ENCODE peak calls at places on chromosome 17, in four cellular contexts. W is stomach; Y is lung; B is CD8-positive, alpha-beta memory T cell. H is an unnamed sample. For H3K4me1 and H3K27me3, the result is how much of the 10 kb centered on the place peaks cover.

GRCh38 chr17:28540231-28540630 is 12.2 kb downstream of the UNC119 start:
- DNase-seq in W (no peak), Y (no peak), B (no peak), H (no peak)

GRCh38 chr17:35011671-35012216 is 31.4 kb downstream of the LIG3 start:
- DNase-seq in W (no peak), Y (no peak), B (no peak), H (peak)

GRCh38 chr17:75759457-75759856 is 5.5 kb downstream of the GALK1 start:
- DNase-seq in W (peak), Y (no peak), B (no peak), H (no peak)

GRCh38 chr17:21756856-21757619 is 64.7 kb downstream of the KCNJ18 start:
- DNase-seq in W (no peak), Y (no peak), B (no peak), H (no peak)

GRCh38 chr17:75976175-75976848 is 2.7 kb downstream of the ACOX1 start:
- DNase-seq in W (no peak), Y (no peak), B (no peak), H (no peak)

GRCh38 chr17:44997733-44998520 is 29.8 kb upstream of the C1QL1 start:
- DNase-seq in W (no peak), Y (no peak), B (no peak), H (no peak)

GRCh38 chr17:39208136-39208535 is 8.1 kb downstream of the RPL19 start:
- DNase-seq in W (no peak), Y (peak), B (peak), H (no peak)

GRCh38 chr17:81329279-81329926 is 34.3 kb upstream of the SLC38A10 start:
- DNase-seq in W (peak), Y (peak), B (no peak), H (peak)

DNA sequence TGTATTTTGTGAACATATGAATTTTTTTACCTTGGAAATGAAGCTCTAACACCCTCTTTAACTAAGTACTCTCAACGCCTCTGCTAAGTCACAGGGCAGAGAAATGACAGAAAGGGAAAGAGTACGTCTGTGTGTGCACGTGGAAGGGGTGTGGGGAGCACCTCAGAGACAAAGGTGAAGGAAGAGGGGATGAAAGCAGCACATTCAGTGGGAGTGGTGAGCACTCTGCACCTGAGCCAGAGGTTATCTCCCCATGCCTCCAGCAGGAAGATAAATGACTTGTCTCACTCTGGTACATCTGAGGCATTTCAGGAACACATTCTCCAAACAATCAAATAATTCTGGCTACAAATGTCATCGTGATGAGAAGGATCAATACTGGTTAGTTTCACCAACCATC is 15.0 kb downstream of the GNA13 start:
- DNase-seq in W (no peak), Y (no peak), B (peak), H (no peak)
- H3K4me1 ChIP-seq in W (half or more), Y (under half), B (half or more), H (under half)

DNA sequence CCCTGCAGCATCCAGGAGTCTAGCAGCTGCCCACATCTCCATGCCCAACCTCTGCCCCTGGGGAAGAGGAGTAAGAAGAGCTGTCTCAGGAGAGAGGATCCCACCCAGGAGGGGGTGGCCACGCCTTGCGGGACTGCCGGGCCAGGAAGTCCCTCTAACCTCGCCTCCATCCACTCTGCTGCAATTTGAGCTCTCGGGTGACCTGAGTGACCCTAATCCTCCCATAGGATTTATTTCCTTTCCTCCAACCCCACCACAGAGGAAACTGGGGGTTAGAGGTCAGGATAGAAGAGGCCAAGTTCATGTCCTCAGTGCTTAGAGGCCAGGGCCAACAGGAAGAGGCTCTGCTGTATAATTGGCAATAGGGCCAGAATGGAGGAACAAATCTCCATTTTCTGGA is 22.6 kb upstream of the NGFR start:
- DNase-seq in W (no peak), Y (no peak), B (no peak), H (no peak)
- H3K27me3 ChIP-seq in W (half or more), Y (under half), B (under half), H (under half)

GRCh38 chr17:63440127-63440769 is 5.9 kb downstream of the CYB561 start:
- DNase-seq in W (no peak), Y (no peak), B (no peak), H (no peak)
- H3K4me1 ChIP-seq in W (half or more), Y (under half), B (under half), H (under half)

GRCh38 chr17:48489781-48490180 is 41.0 kb downstream of the HOXB1 start:
- DNase-seq in W (no peak), Y (no peak), B (no peak), H (no peak)
- H3K27me3 ChIP-seq in W (half or more), Y (under half), B (under half), H (under half)

DNA sequence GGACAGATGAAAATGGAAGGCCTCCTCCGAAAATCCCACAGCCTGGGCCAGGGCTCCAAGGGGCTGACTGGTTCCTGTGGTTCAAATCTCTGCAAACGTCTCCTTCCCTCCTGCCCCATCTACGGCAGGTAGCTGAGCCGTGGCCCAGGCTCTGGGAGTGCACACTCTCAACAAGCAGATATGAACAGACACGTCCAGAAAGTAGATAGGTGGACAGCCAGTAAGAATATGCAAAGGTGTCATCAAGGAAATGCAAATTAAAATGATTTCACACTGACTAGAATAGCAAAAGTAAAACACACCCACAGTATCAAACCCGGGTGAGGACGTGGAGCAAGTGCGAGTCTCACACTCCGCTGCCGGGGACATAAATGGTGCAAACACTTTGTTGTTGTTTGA is 98.7 kb downstream of the NXN start:
- DNase-seq in W (no peak), Y (no peak), B (no peak), H (no peak)
- H3K4me1 ChIP-seq in W (half or more), Y (under half), B (under half), H (under half)

GRCh38 chr17:74699236-74699635 is 13.5 kb downstream of the CD300LF start:
- DNase-seq in W (no peak), Y (no peak), B (no peak), H (no peak)
- H3K27me3 ChIP-seq in W (under half), Y (under half), B (under half), H (under half)

GRCh38 chr17:77460514-77461046 is 319.8 kb downstream of the SEC14L1 start:
- DNase-seq in W (no peak), Y (no peak), B (no peak), H (no peak)
- H3K4me1 ChIP-seq in W (half or more), Y (under half), B (half or more), H (under half)

GRCh38 chr17:79114455-79115301 is 40.1 kb downstream of the ENGASE start:
- DNase-seq in W (peak), Y (peak), B (no peak), H (no peak)
- H3K27me3 ChIP-seq in W (half or more), Y (under half), B (under half), H (under half)

GRCh38 chr17:60094754-60095153 is 16.0 kb upstream of the HEATR6 start:
- DNase-seq in W (no peak), Y (no peak), B (no peak), H (no peak)

GRCh38 chr17:60095830-60096229 is 17.1 kb upstream of the HEATR6 start:
- DNase-seq in W (no peak), Y (no peak), B (no peak), H (no peak)

GRCh38 chr17:60102632-60103047 is 23.9 kb upstream of the HEATR6 start:
- DNase-seq in W (no peak), Y (peak), B (peak), H (no peak)

GRCh38 chr17:60095381-60095780 is 16.7 kb upstream of the HEATR6 start:
- DNase-seq in W (no peak), Y (no peak), B (no peak), H (no peak)

DNA sequence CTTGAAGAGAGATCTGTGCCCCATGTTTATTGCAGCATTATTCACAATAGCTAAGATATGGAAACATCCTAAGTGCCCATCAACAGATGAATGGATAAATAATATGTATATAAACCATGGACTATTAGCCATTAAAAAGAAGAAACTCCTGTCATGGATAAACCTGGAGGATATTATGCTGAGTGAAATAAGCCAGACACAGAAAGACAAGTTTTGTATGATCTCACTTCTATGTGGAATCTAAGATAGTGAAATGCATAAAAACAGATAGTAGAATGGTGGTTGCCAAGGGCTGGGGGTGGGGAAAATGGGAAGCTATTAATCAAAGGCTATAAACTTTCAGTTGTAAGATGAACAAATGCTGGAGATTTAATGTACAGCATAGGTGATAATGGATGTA is 19.9 kb upstream of the HEATR6 start:
- DNase-seq in W (no peak), Y (no peak), B (no peak), H (no peak)
- H3K4me1 ChIP-seq in W (under half), Y (under half), B (under half), H (under half)

H was measured in gastrocnemius medialis.